ENCODE peak calls at places on chromosome 10, in four cellular contexts. V is upper lobe of right lung, U is PC-3, F is HepG2. J is an unnamed sample.

GRCh38 chr10:76881477-76882220 is 756.0 kb downstream of the KCNMA1 start:
- DNase-seq in V (no peak), U (no peak), F (no peak), J (no peak)

GRCh38 chr10:50497758-50498157 is 126.0 kb downstream of the SGMS1 start:
- DNase-seq in V (no peak), U (peak; percentile 72), F (peak; percentile 21), J (no peak)

GRCh38 chr10:119208553-119208940 is 1.2 kb downstream of the GRK5 start:
- DNase-seq in V (no peak), U (peak; percentile 6), F (no peak), J (peak; percentile 2)

GRCh38 chr10:90192825-90193224 is 491.4 kb downstream of the KIF20B start:
- DNase-seq in V (no peak), U (no peak), F (no peak), J (no peak)

GRCh38 chr10:75770634-75771081 is 339.2 kb downstream of the LRMDA start:
- DNase-seq in V (no peak), U (no peak), F (no peak), J (peak; percentile 69)

GRCh38 chr10:102229810-102230263 is 3.7 kb downstream of the ELOVL3 start:
- DNase-seq in V (peak; percentile 92), U (peak; percentile 82), F (peak; percentile 56), J (peak; percentile 88)

GRCh38 chr10:104480797-104481196 is 127.2 kb downstream of the CFAP58 start:
- DNase-seq in V (no peak), U (no peak), F (no peak), J (no peak)

GRCh38 chr10:43124574-43125273 is 13.5 kb upstream of the CSGALNACT2 start:
- DNase-seq in V (no peak), U (no peak), F (no peak), J (no peak)

GRCh38 chr10:11742009-11742778 is at the start of gene ECHDC3:
- DNase-seq in V (peak; percentile 92), U (no peak), F (no peak), J (no peak)

GRCh38 chr10:86970152-86970886 is 2.0 kb downstream of the ADIRF start:
- DNase-seq in V (peak; percentile 89), U (peak; percentile 44), F (no peak), J (peak; percentile 95)

GRCh38 chr10:104680467-104681401 is 39.6 kb downstream of the SORCS3 start:
- DNase-seq in V (peak; percentile 68), U (no peak), F (no peak), J (no peak)

GRCh38 chr10:96205580-96205979 is 65.8 kb downstream of the BLNK start:
- DNase-seq in V (no peak), U (no peak), F (no peak), J (no peak)

GRCh38 chr10:12927896-12928295 is 73.6 kb downstream of the CCDC3 start:
- DNase-seq in V (no peak), U (no peak), F (no peak), J (no peak)

GRCh38 chr10:50322075-50322474 is 70.8 kb upstream of the ASAH2 start:
- DNase-seq in V (no peak), U (peak; percentile 68), F (no peak), J (no peak)

GRCh38 chr10:24382979-24383663 is 174.2 kb downstream of the KIAA1217 start:
- DNase-seq in V (no peak), U (no peak), F (peak; percentile 3), J (no peak)

GRCh38 chr10:61793760-61794713 is 107.5 kb upstream of the ARID5B start:
- DNase-seq in V (no peak), U (peak; percentile 72), F (no peak), J (no peak)

GRCh38 chr10:75013007-75013406 is 98.4 kb upstream of the SAMD8 start:
- DNase-seq in V (no peak), U (no peak), F (no peak), J (no peak)

GRCh38 chr10:13924020-13924725 is 337.4 kb downstream of the PRPF18 start:
- DNase-seq in V (no peak), U (peak; percentile 68), F (no peak), J (no peak)

GRCh38 chr10:97081621-97082235 is 104.0 kb downstream of the SLIT1 start:
- DNase-seq in V (peak; percentile 74), U (peak; percentile 61), F (peak; percentile 30), J (no peak)

GRCh38 chr10:83222832-83223742 is 916.2 kb upstream of the GHITM start:
- DNase-seq in V (no peak), U (no peak), F (no peak), J (no peak)

GRCh38 chr10:28627102-28627501 is 50.2 kb upstream of the BAMBI start:
- DNase-seq in V (no peak), U (no peak), F (no peak), J (no peak)

DNA sequence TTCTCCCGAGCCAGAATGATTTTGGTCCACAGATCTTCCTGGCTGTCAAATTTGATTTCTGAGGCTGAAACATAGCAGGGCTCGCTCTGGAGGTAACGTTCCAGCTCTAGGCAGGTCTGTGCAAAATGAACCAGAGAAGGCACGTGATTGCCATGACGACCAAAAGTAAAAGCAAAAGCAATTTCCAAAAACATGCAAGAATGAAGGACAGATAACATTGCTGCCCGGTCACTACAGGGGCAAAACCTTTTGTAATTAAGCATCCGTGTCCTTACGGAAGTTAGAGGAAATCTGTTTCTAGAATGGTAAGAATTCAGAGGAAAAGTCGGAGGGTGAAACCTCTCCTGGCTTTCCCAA is 2.9 kb downstream of the KLF6 start:
- DNase-seq in V (no peak), U (no peak), F (no peak), J (no peak)
- H3K4me1 ChIP-seq in V (peaks cover 44% of the 10 kb centered on the region), U (peaks cover 54% of the 10 kb centered on the region), F (peaks cover 62% of the 10 kb centered on the region), J (peaks cover 48% of the 10 kb centered on the region)

GRCh38 chr10:124956764-124957163 is 14.8 kb downstream of the ZRANB1 start:
- DNase-seq in V (no peak), U (no peak), F (no peak), J (no peak)
- H3K4me1 ChIP-seq in V (peaks cover 21% of the 10 kb centered on the region), U (no peaks in the 10 kb centered on the region), F (peaks cover 13% of the 10 kb centered on the region), J (peaks cover 39% of the 10 kb centered on the region)

DNA sequence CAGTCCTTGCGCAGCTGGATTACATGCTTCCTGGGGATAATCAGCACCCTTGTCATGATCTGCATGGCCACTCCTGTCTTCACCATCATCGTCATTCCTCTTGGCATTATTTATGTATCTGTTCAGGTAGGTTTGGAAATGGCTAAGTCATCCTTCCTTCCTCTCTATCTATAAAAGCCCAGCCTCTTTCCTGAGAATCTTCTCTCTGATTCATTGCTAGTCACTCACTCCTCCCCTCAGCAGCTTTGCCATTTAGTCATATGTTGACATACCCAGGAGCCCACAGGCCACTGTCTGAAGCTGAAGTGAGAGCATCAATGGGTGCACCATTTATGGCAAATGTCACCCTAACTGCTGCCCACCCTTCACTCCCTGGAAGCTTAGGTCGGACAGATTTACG is 52.0 kb downstream of the ABCC2 start:
- DNase-seq in V (no peak), U (peak; percentile 88), F (peak; percentile 23), J (no peak)
- H3K4me1 ChIP-seq in V (no peaks in the 10 kb centered on the region), U (peaks cover 14% of the 10 kb centered on the region), F (peaks cover 25% of the 10 kb centered on the region), J (no peaks in the 10 kb centered on the region)

DNA sequence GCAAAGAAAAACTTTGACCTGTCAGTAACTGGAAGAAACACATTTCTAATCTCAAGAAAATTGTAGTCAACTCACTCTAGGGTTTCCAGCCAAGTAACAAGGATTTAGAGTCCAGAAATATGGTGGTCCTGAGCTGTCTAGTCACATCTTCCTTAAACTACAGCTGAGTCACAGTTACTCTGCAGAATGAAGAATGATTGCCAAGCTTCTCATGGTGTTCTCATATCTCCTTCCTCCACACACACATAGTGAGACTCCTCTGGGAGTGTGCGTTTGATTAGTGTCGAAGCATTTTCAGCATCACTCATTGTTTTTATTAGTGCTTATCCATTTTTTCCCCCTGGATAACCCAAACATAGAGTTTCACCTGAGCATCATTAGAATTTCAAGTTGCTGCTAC is 93.1 kb upstream of the CXCL12 start:
- DNase-seq in V (no peak), U (no peak), F (no peak), J (no peak)
- H3K4me1 ChIP-seq in V (no peaks in the 10 kb centered on the region), U (no peaks in the 10 kb centered on the region), F (no peaks in the 10 kb centered on the region), J (no peaks in the 10 kb centered on the region)

GRCh38 chr10:32954080-32954479 is 4.0 kb downstream of the ITGB1 start:
- DNase-seq in V (no peak), U (no peak), F (no peak), J (no peak)
- H3K4me1 ChIP-seq in V (peaks cover 53% of the 10 kb centered on the region), U (peaks cover 68% of the 10 kb centered on the region), F (peaks cover 70% of the 10 kb centered on the region), J (peaks cover 76% of the 10 kb centered on the region)

GRCh38 chr10:98167191-98167590 is 32.7 kb downstream of the R3HCC1L start:
- DNase-seq in V (no peak), U (no peak), F (no peak), J (no peak)
- H3K4me1 ChIP-seq in V (no peaks in the 10 kb centered on the region), U (no peaks in the 10 kb centered on the region), F (no peaks in the 10 kb centered on the region), J (no peaks in the 10 kb centered on the region)

GRCh38 chr10:124650820-124651401 is 93.3 kb downstream of the FAM53B start:
- DNase-seq in V (no peak), U (no peak), F (no peak), J (no peak)

GRCh38 chr10:124652200-124652599 is 92.0 kb downstream of the FAM53B start:
- DNase-seq in V (no peak), U (no peak), F (no peak), J (no peak)

GRCh38 chr10:124650263-124650662 is 93.9 kb downstream of the FAM53B start:
- DNase-seq in V (no peak), U (no peak), F (no peak), J (no peak)

GRCh38 chr10:124652701-124653100 is 91.5 kb downstream of the FAM53B start:
- DNase-seq in V (no peak), U (no peak), F (no peak), J (no peak)

GRCh38 chr10:124651402-124651887 is 92.7 kb downstream of the FAM53B start:
- DNase-seq in V (no peak), U (no peak), F (peak; percentile 21), J (no peak)
- H3K4me1 ChIP-seq in V (peaks cover 82% of the 10 kb centered on the region), U (no peaks in the 10 kb centered on the region), F (peaks cover 48% of the 10 kb centered on the region), J (peaks cover 52% of the 10 kb centered on the region)

DNA sequence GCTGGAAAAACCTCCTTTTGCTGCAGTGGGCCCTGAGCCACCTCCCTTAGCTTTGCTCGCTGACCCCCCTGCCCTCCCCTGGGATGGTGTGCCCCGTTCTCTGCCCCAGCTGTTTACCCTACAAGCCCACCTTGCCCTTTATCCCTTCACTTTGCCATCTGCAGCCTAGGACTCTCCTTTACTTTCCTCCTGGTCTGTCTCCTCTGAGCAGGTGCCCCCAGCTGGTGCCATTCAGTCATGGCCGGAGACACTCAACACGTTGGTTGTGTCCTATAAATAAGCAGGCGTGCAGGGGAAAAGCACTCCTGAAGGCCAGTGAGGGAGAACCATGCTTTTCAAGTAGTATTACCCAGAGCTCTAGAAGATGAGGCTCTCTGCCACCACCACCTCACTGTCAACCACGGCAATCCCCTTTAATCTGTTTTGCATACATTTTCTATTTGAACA is 6.1 kb downstream of the RASSF4 start:
- DNase-seq in V (no peak), U (no peak), F (no peak), J (no peak)
- H3K4me1 ChIP-seq in V (peaks cover 63% of the 10 kb centered on the region), U (no peaks in the 10 kb centered on the region), F (peaks cover 82% of the 10 kb centered on the region), J (peaks cover 35% of the 10 kb centered on the region)

GRCh38 chr10:79404690-79405131 is 40.7 kb downstream of the ZCCHC24 start:
- DNase-seq in V (peak; percentile 46), U (no peak), F (no peak), J (no peak)

GRCh38 chr10:79405221-79405994 is 40.0 kb downstream of the ZCCHC24 start:
- DNase-seq in V (peak; percentile 53), U (no peak), F (no peak), J (peak; percentile 75)

GRCh38 chr10:79402951-79403350 is 42.5 kb downstream of the ZCCHC24 start:
- DNase-seq in V (no peak), U (peak; percentile 77), F (no peak), J (peak; percentile 67)

GRCh38 chr10:79403441-79404230 is 41.8 kb downstream of the ZCCHC24 start:
- DNase-seq in V (peak; percentile 65), U (peak; percentile 82), F (peak; percentile 87), J (peak; percentile 82)

GRCh38 chr10:79404231-79404609 is 41.2 kb downstream of the ZCCHC24 start:
- DNase-seq in V (peak; percentile 66), U (peak; percentile 81), F (peak; percentile 66), J (peak; percentile 95)
- H3K4me1 ChIP-seq in V (peaks cover 78% of the 10 kb centered on the region), U (peaks cover 28% of the 10 kb centered on the region), F (peaks cover 83% of the 10 kb centered on the region), J (no peaks in the 10 kb centered on the region)

GRCh38 chr10:110859206-110859946 is 12.4 kb upstream of the PDCD4 start:
- DNase-seq in V (no peak), U (no peak), F (no peak), J (peak; percentile 54)
- H3K4me1 ChIP-seq in V (peaks cover 49% of the 10 kb centered on the region), U (no peaks in the 10 kb centered on the region), F (peaks cover 67% of the 10 kb centered on the region), J (peaks cover 15% of the 10 kb centered on the region)

J was measured in sigmoid colon.